ENCODE peak calls at places on chromosomes 3 and 15, in seven cellular contexts. One of them, this sample, is unnamed.
A peak's percentile ranks its signal among the peaks of the same experiment; 100 is the strongest.

GRCh38 chr3:15263926-15264325 is 57.9 kb downstream of the CAPN7 start:
- DNase-seq in GM23248: no peak
- DNase-seq in HepG2: no peak
- DNase-seq in tibial artery: no peak
- DNase-seq in effector memory CD4-positive, alpha-beta T cell: no peak
- DNase-seq in body of pancreas: no peak
- DNase-seq in DND-41: no peak
- DNase-seq in this sample: no peak

GRCh38 chr3:13598926-13599886 is 50.3 kb downstream of the FBLN2 start:
- DNase-seq in GM23248: peak; percentile 69
- DNase-seq in HepG2: no peak
- DNase-seq in tibial artery: no peak
- DNase-seq in effector memory CD4-positive, alpha-beta T cell: no peak
- DNase-seq in body of pancreas: peak; percentile 81
- DNase-seq in DND-41: no peak
- DNase-seq in this sample: no peak

GRCh38 chr3:155747286-155747685 is 2.4 kb upstream of the PLCH1 start:
- DNase-seq in GM23248: no peak
- DNase-seq in HepG2: peak; percentile 37
- DNase-seq in tibial artery: no peak
- DNase-seq in effector memory CD4-positive, alpha-beta T cell: no peak
- DNase-seq in body of pancreas: no peak
- DNase-seq in DND-41: no peak
- DNase-seq in this sample: no peak

GRCh38 chr3:143988306-143988705 is 16.7 kb downstream of the DIPK2A start:
- DNase-seq in GM23248: no peak
- DNase-seq in HepG2: no peak
- DNase-seq in tibial artery: no peak
- DNase-seq in effector memory CD4-positive, alpha-beta T cell: no peak
- DNase-seq in body of pancreas: no peak
- DNase-seq in DND-41: no peak
- DNase-seq in this sample: no peak

GRCh38 chr3:13277860-13278531 is 142.1 kb downstream of the NUP210 start:
- DNase-seq in GM23248: peak; percentile 45
- DNase-seq in HepG2: no peak
- DNase-seq in tibial artery: no peak
- DNase-seq in effector memory CD4-positive, alpha-beta T cell: no peak
- DNase-seq in body of pancreas: no peak
- DNase-seq in DND-41: no peak
- DNase-seq in this sample: no peak

GRCh38 chr15:83776986-83777385 is 123.1 kb downstream of the ADAMTSL3 start:
- DNase-seq in GM23248: no peak
- DNase-seq in HepG2: no peak
- DNase-seq in tibial artery: no peak
- DNase-seq in effector memory CD4-positive, alpha-beta T cell: no peak
- DNase-seq in body of pancreas: no peak
- DNase-seq in DND-41: no peak
- DNase-seq in this sample: no peak

GRCh38 chr15:44286814-44287555 is 1.5 kb upstream of the GOLM2 start:
- DNase-seq in GM23248: peak; percentile 54
- DNase-seq in HepG2: no peak
- DNase-seq in tibial artery: no peak
- DNase-seq in effector memory CD4-positive, alpha-beta T cell: no peak
- DNase-seq in body of pancreas: no peak
- DNase-seq in DND-41: no peak
- DNase-seq in this sample: no peak

GRCh38 chr15:31387483-31388118 is 61.0 kb downstream of the KLF13 start:
- DNase-seq in GM23248: peak; percentile 46
- DNase-seq in HepG2: no peak
- DNase-seq in tibial artery: no peak
- DNase-seq in effector memory CD4-positive, alpha-beta T cell: peak; percentile 26
- DNase-seq in body of pancreas: peak; percentile 97
- DNase-seq in DND-41: peak; percentile 43
- DNase-seq in this sample: no peak

GRCh38 chr15:60798821-60799220 is 319.9 kb upstream of the ICE2 start:
- DNase-seq in GM23248: peak; percentile 96
- DNase-seq in HepG2: peak; percentile 25
- DNase-seq in tibial artery: no peak
- DNase-seq in effector memory CD4-positive, alpha-beta T cell: no peak
- DNase-seq in body of pancreas: peak; percentile 14
- DNase-seq in DND-41: no peak
- DNase-seq in this sample: no peak

GRCh38 chr3:49769516-49769915 is 16.8 kb downstream of the IP6K1 start:
- DNase-seq in GM23248: no peak
- DNase-seq in HepG2: no peak
- DNase-seq in tibial artery: no peak
- DNase-seq in effector memory CD4-positive, alpha-beta T cell: no peak
- DNase-seq in body of pancreas: no peak
- DNase-seq in DND-41: no peak
- DNase-seq in this sample: no peak

GRCh38 chr15:79923515-79924169 is 26.8 kb upstream of the MTHFS start:
- DNase-seq in GM23248: peak; percentile 96
- DNase-seq in HepG2: peak; percentile 93
- DNase-seq in tibial artery: peak; percentile 89
- DNase-seq in effector memory CD4-positive, alpha-beta T cell: peak; percentile 98
- DNase-seq in body of pancreas: peak; percentile 97
- DNase-seq in DND-41: peak; percentile 97
- DNase-seq in this sample: peak; percentile 96

GRCh38 chr3:46966811-46967210 is 9.7 kb downstream of the CCDC12 start:
- DNase-seq in GM23248: no peak
- DNase-seq in HepG2: no peak
- DNase-seq in tibial artery: no peak
- DNase-seq in effector memory CD4-positive, alpha-beta T cell: no peak
- DNase-seq in body of pancreas: no peak
- DNase-seq in DND-41: no peak
- DNase-seq in this sample: no peak

GRCh38 chr15:70100495-70101331 is 3.0 kb upstream of the TLE3 start:
- DNase-seq in GM23248: peak; percentile 67
- DNase-seq in HepG2: peak; percentile 12
- DNase-seq in tibial artery: peak; percentile 44
- DNase-seq in effector memory CD4-positive, alpha-beta T cell: peak; percentile 49
- DNase-seq in body of pancreas: peak; percentile 51
- DNase-seq in DND-41: peak; percentile 59
- DNase-seq in this sample: peak; percentile 54

GRCh38 chr3:135197246-135197645 is 402.2 kb downstream of the EPHB1 start:
- DNase-seq in GM23248: no peak
- DNase-seq in HepG2: no peak
- DNase-seq in tibial artery: no peak
- DNase-seq in effector memory CD4-positive, alpha-beta T cell: no peak
- DNase-seq in body of pancreas: no peak
- DNase-seq in DND-41: no peak
- DNase-seq in this sample: no peak

GRCh38 chr3:133882986-133883586 is 12.6 kb downstream of the RAB6B start:
- DNase-seq in GM23248: no peak
- DNase-seq in HepG2: no peak
- DNase-seq in tibial artery: no peak
- DNase-seq in effector memory CD4-positive, alpha-beta T cell: no peak
- DNase-seq in body of pancreas: no peak
- DNase-seq in DND-41: no peak
- DNase-seq in this sample: no peak

GRCh38 chr3:60355825-60356224 is 895.4 kb downstream of the FHIT start:
- DNase-seq in GM23248: no peak
- DNase-seq in HepG2: no peak
- DNase-seq in tibial artery: no peak
- DNase-seq in effector memory CD4-positive, alpha-beta T cell: no peak
- DNase-seq in body of pancreas: no peak
- DNase-seq in DND-41: no peak
- DNase-seq in this sample: no peak

GRCh38 chr3:46713898-46714552 is 3.6 kb downstream of the PRSS50 start:
- DNase-seq in GM23248: no peak
- DNase-seq in HepG2: no peak
- DNase-seq in tibial artery: peak; percentile 18
- DNase-seq in effector memory CD4-positive, alpha-beta T cell: no peak
- DNase-seq in body of pancreas: no peak
- DNase-seq in DND-41: no peak
- DNase-seq in this sample: no peak

GRCh38 chr3:95565502-95565901 is 1248.9 kb upstream of the EPHA6 start:
- DNase-seq in GM23248: no peak
- DNase-seq in HepG2: no peak
- DNase-seq in tibial artery: no peak
- DNase-seq in effector memory CD4-positive, alpha-beta T cell: no peak
- DNase-seq in body of pancreas: no peak
- DNase-seq in DND-41: no peak
- DNase-seq in this sample: no peak

GRCh38 chr3:60226907-60227306 is 1024.3 kb downstream of the FHIT start:
- DNase-seq in GM23248: no peak
- DNase-seq in HepG2: no peak
- DNase-seq in tibial artery: no peak
- DNase-seq in effector memory CD4-positive, alpha-beta T cell: no peak
- DNase-seq in body of pancreas: no peak
- DNase-seq in DND-41: no peak
- DNase-seq in this sample: no peak

GRCh38 chr15:51302480-51302879 is 35.9 kb downstream of the CYP19A1 start:
- DNase-seq in GM23248: no peak
- DNase-seq in HepG2: no peak
- DNase-seq in tibial artery: no peak
- DNase-seq in effector memory CD4-positive, alpha-beta T cell: no peak
- DNase-seq in body of pancreas: no peak
- DNase-seq in DND-41: no peak
- DNase-seq in this sample: no peak

GRCh38 chr15:51303462-51303861 is 34.9 kb downstream of the CYP19A1 start:
- DNase-seq in GM23248: no peak
- DNase-seq in HepG2: no peak
- DNase-seq in tibial artery: no peak
- DNase-seq in effector memory CD4-positive, alpha-beta T cell: no peak
- DNase-seq in body of pancreas: no peak
- DNase-seq in DND-41: no peak
- DNase-seq in this sample: no peak

GRCh38 chr15:51299187-51300015 is 39.0 kb downstream of the CYP19A1 start:
- DNase-seq in GM23248: no peak
- DNase-seq in HepG2: peak; percentile 87
- DNase-seq in tibial artery: no peak
- DNase-seq in effector memory CD4-positive, alpha-beta T cell: no peak
- DNase-seq in body of pancreas: no peak
- DNase-seq in DND-41: no peak
- DNase-seq in this sample: no peak

GRCh38 chr15:51298656-51299055 is 39.7 kb downstream of the CYP19A1 start:
- DNase-seq in GM23248: no peak
- DNase-seq in HepG2: no peak
- DNase-seq in tibial artery: no peak
- DNase-seq in effector memory CD4-positive, alpha-beta T cell: no peak
- DNase-seq in body of pancreas: no peak
- DNase-seq in DND-41: no peak
- DNase-seq in this sample: no peak
- H3K27ac ChIP-seq in GM23248: no peak overlapping the region
- H3K27ac ChIP-seq in HepG2: peak overlapping the region; percentile 63
- H3K27ac ChIP-seq in tibial artery: peak overlapping the region; percentile 69
- H3K27ac ChIP-seq in effector memory CD4-positive, alpha-beta T cell: no peak overlapping the region
- H3K27ac ChIP-seq in body of pancreas: no peak overlapping the region
- H3K27ac ChIP-seq in DND-41: no peak overlapping the region
- H3K27ac ChIP-seq in this sample: no peak overlapping the region

GRCh38 chr3:195385526-195385925 is 57.3 kb downstream of the ACAP2 start:
- DNase-seq in GM23248: no peak
- DNase-seq in HepG2: no peak
- DNase-seq in tibial artery: no peak
- DNase-seq in effector memory CD4-positive, alpha-beta T cell: no peak
- DNase-seq in body of pancreas: no peak
- DNase-seq in DND-41: no peak
- DNase-seq in this sample: no peak

GRCh38 chr3:195394024-195394423 is 48.8 kb downstream of the ACAP2 start:
- DNase-seq in GM23248: no peak
- DNase-seq in HepG2: no peak
- DNase-seq in tibial artery: no peak
- DNase-seq in effector memory CD4-positive, alpha-beta T cell: no peak
- DNase-seq in body of pancreas: no peak
- DNase-seq in DND-41: no peak
- DNase-seq in this sample: no peak

GRCh38 chr3:195386739-195387138 is 56.1 kb downstream of the ACAP2 start:
- DNase-seq in GM23248: no peak
- DNase-seq in HepG2: no peak
- DNase-seq in tibial artery: no peak
- DNase-seq in effector memory CD4-positive, alpha-beta T cell: no peak
- DNase-seq in body of pancreas: no peak
- DNase-seq in DND-41: no peak
- DNase-seq in this sample: no peak

GRCh38 chr3:195384952-195385351 is 57.9 kb downstream of the ACAP2 start:
- DNase-seq in GM23248: no peak
- DNase-seq in HepG2: no peak
- DNase-seq in tibial artery: no peak
- DNase-seq in effector memory CD4-positive, alpha-beta T cell: no peak
- DNase-seq in body of pancreas: no peak
- DNase-seq in DND-41: no peak
- DNase-seq in this sample: no peak

GRCh38 chr3:195388380-195388779 is 54.4 kb downstream of the ACAP2 start:
- DNase-seq in GM23248: no peak
- DNase-seq in HepG2: peak; percentile 2
- DNase-seq in tibial artery: no peak
- DNase-seq in effector memory CD4-positive, alpha-beta T cell: no peak
- DNase-seq in body of pancreas: no peak
- DNase-seq in DND-41: no peak
- DNase-seq in this sample: no peak
- H3K9me3 ChIP-seq in GM23248: no peaks in the 10 kb centered on the region
- H3K9me3 ChIP-seq in HepG2: no peaks in the 10 kb centered on the region
- H3K9me3 ChIP-seq in tibial artery: no peaks in the 10 kb centered on the region
- H3K9me3 ChIP-seq in effector memory CD4-positive, alpha-beta T cell: no peaks in the 10 kb centered on the region
- H3K9me3 ChIP-seq in body of pancreas: peaks cover 2% of the 10 kb centered on the region
- H3K9me3 ChIP-seq in DND-41: no peaks in the 10 kb centered on the region
- H3K9me3 ChIP-seq in this sample: no peaks in the 10 kb centered on the region

GRCh38 chr3:159783780-159784747 is 204.6 kb upstream of the IL12A start:
- DNase-seq in GM23248: no peak
- DNase-seq in HepG2: no peak
- DNase-seq in tibial artery: no peak
- DNase-seq in effector memory CD4-positive, alpha-beta T cell: no peak
- DNase-seq in body of pancreas: no peak
- DNase-seq in DND-41: no peak
- DNase-seq in this sample: no peak

GRCh38 chr3:159787191-159787590 is 201.4 kb upstream of the IL12A start:
- DNase-seq in GM23248: peak; percentile 84
- DNase-seq in HepG2: peak; percentile 85
- DNase-seq in tibial artery: no peak
- DNase-seq in effector memory CD4-positive, alpha-beta T cell: no peak
- DNase-seq in body of pancreas: no peak
- DNase-seq in DND-41: no peak
- DNase-seq in this sample: no peak

GRCh38 chr3:159786489-159787181 is 202.0 kb upstream of the IL12A start:
- DNase-seq in GM23248: no peak
- DNase-seq in HepG2: no peak
- DNase-seq in tibial artery: no peak
- DNase-seq in effector memory CD4-positive, alpha-beta T cell: no peak
- DNase-seq in body of pancreas: no peak
- DNase-seq in DND-41: no peak
- DNase-seq in this sample: no peak

GRCh38 chr3:159782724-159783421 is 205.8 kb upstream of the IL12A start:
- DNase-seq in GM23248: no peak
- DNase-seq in HepG2: peak; percentile 82
- DNase-seq in tibial artery: no peak
- DNase-seq in effector memory CD4-positive, alpha-beta T cell: no peak
- DNase-seq in body of pancreas: no peak
- DNase-seq in DND-41: no peak
- DNase-seq in this sample: no peak

GRCh38 chr3:159785276-159785675 is 203.4 kb upstream of the IL12A start:
- DNase-seq in GM23248: no peak
- DNase-seq in HepG2: peak; percentile 68
- DNase-seq in tibial artery: no peak
- DNase-seq in effector memory CD4-positive, alpha-beta T cell: no peak
- DNase-seq in body of pancreas: no peak
- DNase-seq in DND-41: no peak
- DNase-seq in this sample: no peak
- H3K27ac ChIP-seq in GM23248: peak overlapping the region; percentile 11
- H3K27ac ChIP-seq in HepG2: no peak overlapping the region
- H3K27ac ChIP-seq in tibial artery: peak overlapping the region; percentile 57
- H3K27ac ChIP-seq in effector memory CD4-positive, alpha-beta T cell: no peak overlapping the region
- H3K27ac ChIP-seq in body of pancreas: no peak overlapping the region
- H3K27ac ChIP-seq in DND-41: no peak overlapping the region
- H3K27ac ChIP-seq in this sample: no peak overlapping the region

GRCh38 chr15:25061808-25062550 is 107.2 kb downstream of the SNRPN start:
- DNase-seq in GM23248: no peak
- DNase-seq in HepG2: no peak
- DNase-seq in tibial artery: no peak
- DNase-seq in effector memory CD4-positive, alpha-beta T cell: no peak
- DNase-seq in body of pancreas: no peak
- DNase-seq in DND-41: no peak
- DNase-seq in this sample: no peak
- H3K9me3 ChIP-seq in GM23248: no peaks in the 10 kb centered on the region
- H3K9me3 ChIP-seq in HepG2: peaks cover 100% of the 10 kb centered on the region
- H3K9me3 ChIP-seq in tibial artery: peaks cover 48% of the 10 kb centered on the region
- H3K9me3 ChIP-seq in effector memory CD4-positive, alpha-beta T cell: peaks cover 88% of the 10 kb centered on the region
- H3K9me3 ChIP-seq in body of pancreas: no peaks in the 10 kb centered on the region
- H3K9me3 ChIP-seq in DND-41: peaks cover 99% of the 10 kb centered on the region
- H3K9me3 ChIP-seq in this sample: peaks cover 100% of the 10 kb centered on the region